ENCODE peak calls at places on chromosomes 13 and 19, in seven cellular contexts. R is NCI-H1930; Q is glutamatergic neuron; F is GM04503; C is COR-L47; S is SK-MEL-5; L is stimulated activated CD4-positive, alpha-beta T cell treated with anti-CD3 and anti-CD28 coated beads, Interleukin-1b, Interleukin-23, amount 100 ng/mL, for 4 hours. P is an unnamed sample.

GRCh38 chr13:44403720-44404063 is 30.1 kb downstream of the SERP2 start:
- DNase-seq in F (no peak), S (no peak), L (no peak), R (no peak), C (no peak), Q (no peak), P (peak)

GRCh38 chr13:100560498-100561215 is 27.9 kb downstream of the GGACT start:
- DNase-seq in R (no peak), F (no peak), L (no peak), S (no peak), C (no peak), Q (no peak), P (no peak)

GRCh38 chr13:51342706-51343105 is 3.2 kb downstream of the SERPINE3 start:
- DNase-seq in F (peak), L (no peak), C (no peak), Q (no peak), R (no peak), S (no peak), P (no peak)

GRCh38 chr13:28559636-28560259 is 64.8 kb upstream of the FLT1 start:
- DNase-seq in S (no peak), F (no peak), L (no peak), R (no peak), Q (no peak), C (no peak), P (no peak)

GRCh38 chr19:55304279-55304978 is 20.6 kb downstream of the BRSK1 start:
- DNase-seq in L (no peak), F (no peak), R (peak), S (peak), C (no peak), Q (peak), P (no peak)

GRCh38 chr13:50644081-50644871 is 199.2 kb downstream of the DLEU7 start:
- DNase-seq in R (no peak), C (no peak), Q (no peak), L (no peak), S (no peak), F (no peak), P (no peak)

GRCh38 chr19:6011206-6011605 is 33.3 kb upstream of the RANBP3 start:
- DNase-seq in L (no peak), C (no peak), Q (no peak), S (no peak), F (no peak), R (no peak), P (no peak)

GRCh38 chr13:26919311-26919710 is 158.7 kb upstream of the GPR12 start:
- DNase-seq in S (no peak), C (no peak), F (no peak), Q (no peak), L (no peak), R (no peak), P (no peak)

GRCh38 chr19:39333507-39333906 is 2.3 kb downstream of the GMFG start:
- DNase-seq in R (no peak), C (no peak), Q (no peak), F (no peak), L (no peak), S (no peak), P (no peak)

GRCh38 chr13:21670883-21671792 is at the start of gene FGF9:
- DNase-seq in L (peak), R (peak), F (no peak), S (peak), C (peak), Q (peak), P (peak)

GRCh38 chr19:7377196-7377595 is 28.5 kb downstream of the ARHGEF18 start:
- DNase-seq in C (no peak), S (no peak), R (no peak), Q (no peak), L (no peak), F (no peak), P (no peak)

GRCh38 chr13:36875431-36875830 is 44.6 kb downstream of the SMAD9 start:
- DNase-seq in L (no peak), S (peak), F (no peak), C (no peak), Q (no peak), R (no peak), P (no peak)

GRCh38 chr13:33017410-33017929 is 1.2 kb downstream of the KL start:
- DNase-seq in R (no peak), C (no peak), F (no peak), S (peak), Q (no peak), L (no peak), P (no peak)

GRCh38 chr19:10517760-10518443 is 655 bp upstream of the S1PR5 start:
- DNase-seq in Q (peak), R (no peak), C (peak), F (no peak), S (peak), L (no peak), P (peak)

GRCh38 chr19:38944981-38945506 is 14.3 kb downstream of the MRPS12 start:
- DNase-seq in S (peak), C (no peak), L (no peak), F (no peak), R (no peak), Q (no peak), P (no peak)

GRCh38 chr19:39409886-39410619 is 2.4 kb upstream of the PLEKHG2 start:
- DNase-seq in C (peak), L (peak), F (no peak), R (no peak), S (no peak), Q (peak), P (no peak)

GRCh38 chr19:34835952-34836351 is 62.9 kb upstream of the ZNF599 start:
- DNase-seq in Q (no peak), R (no peak), C (no peak), S (no peak), L (no peak), F (no peak), P (no peak)

GRCh38 chr19:49863935-49864320 is 3.4 kb downstream of the PNKP start:
- DNase-seq in S (no peak), R (no peak), C (no peak), F (no peak), L (no peak), Q (no peak), P (no peak)